ENCODE peak calls at places on chromosomes 12 and 14, in ten cellular contexts. B is NB4, X is hepatocyte, J is keratinocyte, S is heart left ventricle, K is right lobe of liver, C is adrenal gland, H is HCT116, Z is colonic mucosa, A is epithelial cell of esophagus. N is an unnamed sample.

GRCh38 chr12:91138337-91138905 is 27.1 kb upstream of the LUM start:
- DNase-seq in B (no peak), Z (no peak), H (no peak), J (no peak), S (no peak), A (no peak), K (no peak), C (no peak), X (peak), N (no peak)

GRCh38 chr12:111590552-111590951 is 8.6 kb downstream of the ATXN2 start:
- DNase-seq in B (no peak), X (no peak), A (no peak), C (no peak), S (no peak), K (no peak), J (no peak), H (no peak), Z (no peak), N (no peak)

GRCh38 chr14:74018029-74018703 is 922 bp downstream of the ENTPD5 start:
- DNase-seq in B (no peak), A (peak), Z (no peak), K (no peak), H (no peak), J (peak), C (no peak), X (no peak), S (no peak), N (peak)

GRCh38 chr12:19959353-19959752 is 409.0 kb upstream of the PDE3A start:
- DNase-seq in H (no peak), C (no peak), K (no peak), S (no peak), A (no peak), Z (no peak), B (no peak), X (no peak), J (no peak), N (no peak)

GRCh38 chr12:27711312-27711682 is 665 bp downstream of the MRPS35 start:
- DNase-seq in A (peak), X (peak), H (no peak), B (peak), Z (no peak), S (no peak), J (no peak), K (no peak), C (no peak), N (no peak)

GRCh38 chr12:64066052-64066451 is 156.0 kb downstream of the KICS2 start:
- DNase-seq in Z (no peak), X (no peak), H (no peak), C (no peak), J (no peak), B (no peak), A (no peak), K (no peak), S (no peak), N (no peak)

GRCh38 chr12:116818341-116818856 is 62.8 kb downstream of the HRK start:
- DNase-seq in B (peak), K (peak), S (peak), Z (peak), C (peak), H (no peak), J (no peak), X (no peak), A (no peak), N (no peak)

GRCh38 chr12:3885179-3886094 is 12.2 kb upstream of the PARP11 start:
- DNase-seq in Z (peak), K (no peak), B (peak), J (no peak), S (peak), C (no peak), A (peak), H (peak), X (peak), N (no peak)

GRCh38 chr12:64404470-64405446 is 566 bp downstream of the XPOT start:
- DNase-seq in X (peak), K (peak), C (no peak), Z (peak), J (no peak), H (no peak), S (no peak), A (peak), B (peak), N (peak)

GRCh38 chr14:90609376-90609775 is 206.9 kb downstream of the TTC7B start:
- DNase-seq in H (no peak), Z (no peak), J (no peak), A (no peak), K (no peak), X (no peak), C (no peak), S (no peak), B (no peak), N (no peak)

GRCh38 chr12:52175411-52176350 is 16.1 kb downstream of the KRT80 start:
- DNase-seq in H (no peak), J (no peak), C (no peak), Z (no peak), K (no peak), S (no peak), X (no peak), A (peak), B (no peak), N (no peak)

GRCh38 chr12:91954761-91955160 is 190.9 kb downstream of the BTG1 start:
- DNase-seq in C (no peak), J (no peak), X (no peak), A (no peak), K (no peak), S (no peak), B (no peak), Z (no peak), H (no peak), N (no peak)

GRCh38 chr12:98653866-98654493 is 8.9 kb downstream of the APAF1 start:
- DNase-seq in A (peak), C (no peak), J (no peak), H (peak), B (peak), K (no peak), S (no peak), Z (no peak), X (peak), N (peak)

GRCh38 chr12:77377116-77377515 is 311.7 kb upstream of the E2F7 start:
- DNase-seq in J (no peak), X (no peak), H (no peak), S (no peak), K (no peak), B (peak), Z (no peak), C (no peak), A (no peak), N (no peak)

GRCh38 chr12:527241-527640 is 67.5 kb downstream of the B4GALNT3 start:
- DNase-seq in C (no peak), S (no peak), B (no peak), X (no peak), K (no peak), Z (no peak), J (no peak), H (no peak), A (no peak), N (no peak)

GRCh38 chr12:52074006-52074405 is 4.2 kb downstream of the ATG101 start:
- DNase-seq in H (no peak), J (no peak), B (peak), A (no peak), K (no peak), S (peak), X (no peak), Z (no peak), C (no peak), N (no peak)

GRCh38 chr14:84646791-84647500 is 883.0 kb upstream of the FLRT2 start:
- DNase-seq in X (no peak), K (no peak), H (no peak), J (no peak), B (no peak), A (peak), Z (no peak), C (no peak), S (no peak), N (no peak)

GRCh38 chr12:46770501-46771183 is 55.2 kb downstream of the SLC38A4 start:
- DNase-seq in K (no peak), A (no peak), S (no peak), H (no peak), J (no peak), X (peak), Z (no peak), C (peak), B (no peak), N (peak)

GRCh38 chr12:32983968-32984367 is 87.4 kb upstream of the PKP2 start:
- DNase-seq in C (no peak), S (no peak), A (no peak), J (no peak), K (no peak), B (peak), Z (no peak), H (no peak), X (no peak), N (no peak)

GRCh38 chr12:80556566-80556965 is 112.5 kb downstream of the PTPRQ start:
- DNase-seq in K (no peak), H (no peak), X (no peak), A (no peak), Z (no peak), S (no peak), J (no peak), C (no peak), B (no peak), N (no peak)

GRCh38 chr12:57783861-57784260 is 1.3 kb downstream of the TSFM start:
- DNase-seq in A (no peak), K (no peak), X (no peak), Z (no peak), H (no peak), S (no peak), B (no peak), C (no peak), J (no peak), N (no peak)

GRCh38 chr12:132084681-132085635 is 59.2 kb downstream of the DDX51 start:
- DNase-seq in X (peak), Z (peak), B (peak), C (peak), H (no peak), K (peak), J (no peak), A (peak), S (peak), N (peak)

GRCh38 chr12:54039417-54040147 is 6.7 kb downstream of the HOXC5 start:
- DNase-seq in S (peak), Z (no peak), K (no peak), H (no peak), X (no peak), C (no peak), B (no peak), A (no peak), J (no peak), N (no peak)
- H3K4me3 ChIP-seq in S (no peak), Z (no peak), K (no peak), H (no peak), X (no peak), C (no peak), B (no peak), A (no peak), J (no peak), N (no peak)

GRCh38 chr12:125544979-125545378 is 479.7 kb downstream of the AACS start:
- DNase-seq in K (no peak), H (no peak), A (no peak), B (no peak), S (no peak), X (no peak), J (no peak), Z (no peak), C (no peak), N (no peak)

GRCh38 chr12:125538800-125539199 is 473.6 kb downstream of the AACS start:
- DNase-seq in H (no peak), C (no peak), X (no peak), Z (no peak), J (no peak), K (no peak), S (no peak), B (no peak), A (no peak), N (no peak)

DNA sequence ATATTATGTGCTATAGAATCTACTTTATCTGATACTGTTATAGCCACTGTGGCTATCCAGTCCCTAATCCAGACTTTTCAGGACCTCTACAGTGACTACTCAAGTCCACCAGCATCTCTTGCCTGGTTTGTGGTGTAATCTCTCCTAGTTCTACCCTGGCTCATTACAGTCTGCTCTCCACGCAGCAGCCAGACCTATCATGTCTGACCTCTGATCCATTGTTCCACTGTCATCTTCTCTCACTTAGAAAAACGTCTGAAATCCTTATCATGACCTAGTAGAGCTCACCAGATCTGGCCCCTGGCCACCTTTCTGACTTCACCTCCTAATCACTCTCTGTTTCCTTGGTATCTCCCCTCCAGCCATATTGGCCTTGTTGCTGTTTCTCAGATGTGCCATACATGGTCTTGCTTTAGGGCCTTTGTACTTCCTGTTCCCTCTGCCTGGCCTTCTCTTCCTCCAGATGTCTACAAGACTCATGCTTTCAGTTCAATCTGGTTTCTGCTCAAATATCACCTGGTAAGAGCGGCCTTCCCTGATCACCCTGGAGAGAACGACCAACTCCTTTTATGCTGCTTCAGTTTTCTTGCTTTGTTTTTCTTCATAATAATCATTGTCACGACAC is 475.5 kb downstream of the AACS start:
- DNase-seq in S (no peak), A (no peak), Z (no peak), B (no peak), C (no peak), X (no peak), J (no peak), K (no peak), H (no peak), N (no peak)
- H3K4me3 ChIP-seq in S (no peak), A (no peak), Z (no peak), B (no peak), C (no peak), X (no peak), J (no peak), K (no peak), H (no peak), N (no peak)

DNA sequence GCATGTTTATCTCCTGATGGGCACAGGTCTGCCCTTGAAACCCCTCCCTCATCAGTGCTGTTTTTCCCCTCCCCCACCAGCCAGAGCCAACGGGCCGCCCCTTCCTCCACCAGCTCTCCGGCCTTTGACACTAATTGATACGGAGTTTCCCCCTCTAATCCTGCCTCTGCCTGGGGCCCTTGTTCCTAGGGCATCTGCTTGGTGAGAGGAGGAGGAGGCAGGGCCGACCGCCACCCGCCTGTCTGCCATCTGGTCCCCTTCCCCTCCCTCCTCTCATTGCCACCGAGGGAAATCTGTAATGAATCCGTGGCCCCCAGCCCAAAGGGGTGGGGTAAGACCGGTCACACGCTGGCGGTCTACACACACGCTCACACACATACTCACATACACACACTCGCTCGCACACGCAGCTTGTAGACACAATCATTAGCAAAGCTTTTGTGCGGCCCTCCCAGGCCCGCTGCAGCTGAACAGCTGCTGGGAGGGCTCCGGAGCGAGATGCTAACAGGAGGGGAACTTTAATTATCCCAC is 27.4 kb downstream of the SRRM4 start:
- DNase-seq in H (no peak), A (no peak), X (peak), K (no peak), S (no peak), B (no peak), J (no peak), C (no peak), Z (no peak), N (no peak)
- H3K4me3 ChIP-seq in H (no peak), A (no peak), X (no peak), K (no peak), S (no peak), B (no peak), J (no peak), C (no peak), Z (no peak), N (no peak)

GRCh38 chr12:124513297-124513867 is 54.0 kb downstream of the NCOR2 start:
- DNase-seq in Z (no peak), X (no peak), K (no peak), J (no peak), A (no peak), H (no peak), B (no peak), S (no peak), C (no peak), N (no peak)

GRCh38 chr12:124511259-124511985 is 56.0 kb downstream of the NCOR2 start:
- DNase-seq in S (no peak), B (no peak), Z (no peak), J (no peak), K (no peak), H (no peak), C (no peak), A (no peak), X (no peak), N (no peak)

GRCh38 chr12:124514145-124514995 is 53.0 kb downstream of the NCOR2 start:
- DNase-seq in X (no peak), J (no peak), K (no peak), H (no peak), Z (no peak), A (no peak), B (no peak), S (no peak), C (no peak), N (no peak)

GRCh38 chr12:124510301-124510970 is 57.0 kb downstream of the NCOR2 start:
- DNase-seq in K (no peak), H (no peak), B (peak), A (peak), Z (peak), S (no peak), C (no peak), X (no peak), J (no peak), N (no peak)

GRCh38 chr12:124512667-124513296 is 54.6 kb downstream of the NCOR2 start:
- DNase-seq in H (peak), J (no peak), X (peak), K (no peak), S (peak), B (peak), Z (peak), C (peak), A (peak), N (peak)
- H3K4me3 ChIP-seq in H (peak), J (no peak), X (no peak), K (no peak), S (no peak), B (peak), Z (no peak), C (no peak), A (peak), N (no peak)

GRCh38 chr12:11813422-11813813 is 163.9 kb downstream of the ETV6 start:
- DNase-seq in H (no peak), K (no peak), Z (no peak), X (no peak), B (no peak), S (no peak), C (no peak), J (no peak), A (no peak), N (no peak)

GRCh38 chr12:11814362-11814761 is 164.9 kb downstream of the ETV6 start:
- DNase-seq in K (no peak), A (peak), B (peak), C (no peak), H (no peak), Z (no peak), X (peak), J (no peak), S (no peak), N (no peak)

GRCh38 chr12:11819643-11820042 is 170.2 kb downstream of the ETV6 start:
- DNase-seq in B (no peak), H (no peak), J (no peak), Z (no peak), K (no peak), X (no peak), C (no peak), S (no peak), A (no peak), N (no peak)

GRCh38 chr12:11812558-11813421 is 163.3 kb downstream of the ETV6 start:
- DNase-seq in A (peak), K (no peak), J (no peak), S (peak), B (peak), Z (peak), C (no peak), X (peak), H (no peak), N (no peak)

DNA sequence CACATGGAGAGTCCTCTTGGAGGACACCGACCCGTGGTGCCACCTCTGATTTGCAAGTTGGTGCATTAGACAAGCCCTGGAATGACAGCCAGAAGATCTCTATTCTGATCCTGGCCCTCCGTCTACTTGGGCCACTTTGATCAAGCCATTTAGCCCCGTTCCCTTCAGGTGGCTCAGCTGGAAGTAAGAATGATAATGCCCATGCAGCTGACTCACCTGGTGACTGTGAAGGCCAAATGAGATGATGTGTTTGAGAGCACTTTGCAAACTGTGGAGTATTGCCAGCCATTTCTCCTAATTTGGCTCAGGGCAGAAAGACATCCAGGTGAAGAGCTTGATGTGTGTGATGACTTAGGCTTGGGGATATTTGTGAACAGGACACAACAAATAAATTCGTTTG is 165.9 kb downstream of the ETV6 start:
- DNase-seq in Z (no peak), A (peak), H (no peak), C (no peak), J (no peak), X (no peak), K (no peak), S (no peak), B (no peak), N (no peak)
- H3K4me3 ChIP-seq in Z (no peak), A (no peak), H (no peak), C (no peak), J (no peak), X (no peak), K (no peak), S (no peak), B (no peak), N (no peak)

GRCh38 chr12:123390415-123391093 is 6.6 kb downstream of the KMT5A start:
- DNase-seq in Z (no peak), K (no peak), X (no peak), S (no peak), H (no peak), J (no peak), C (no peak), A (peak), B (peak), N (no peak)
- H3K4me3 ChIP-seq in Z (peak), K (peak), X (no peak), S (peak), H (peak), J (peak), C (no peak), A (peak), B (peak), N (peak)

DNA sequence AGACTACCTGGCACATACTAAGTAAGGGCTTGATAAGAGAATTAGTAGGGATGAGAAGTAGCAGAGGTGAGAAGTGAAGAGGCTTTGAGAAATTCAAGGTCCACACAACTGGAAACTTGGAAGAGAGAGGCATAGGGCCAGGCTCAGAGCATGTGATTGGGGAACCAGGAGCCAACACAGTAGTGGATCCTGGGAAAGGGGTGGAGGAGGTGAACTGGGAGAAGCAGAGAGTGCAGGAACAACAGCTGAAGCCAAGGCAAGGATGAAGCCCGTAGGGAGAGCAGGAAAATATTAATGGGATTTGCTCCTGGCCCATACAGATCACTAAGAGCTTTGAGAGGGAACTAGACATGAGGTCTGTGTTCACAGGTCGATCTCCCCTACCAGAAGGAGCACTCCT is 1.4 kb upstream of the ITGB7 start:
- DNase-seq in Z (no peak), K (no peak), H (no peak), C (no peak), A (no peak), J (no peak), X (no peak), B (no peak), S (no peak), N (no peak)
- H3K4me3 ChIP-seq in Z (no peak), K (no peak), H (no peak), C (no peak), A (no peak), J (no peak), X (no peak), B (no peak), S (no peak), N (no peak)